ENCODE peak calls at places on chromosomes 6 and 20, in nine cellular contexts. T, N, U, V, L, P, M, K and A are unnamed samples.

GRCh38 chr6:150236114-150236513 is 93.3 kb downstream of the PPP1R14C start:
- DNase-seq in T (no peak), N (no peak), U (no peak), V (no peak), L (no peak), P (no peak), M (no peak), K (no peak), A (no peak)

GRCh38 chr6:36329798-36330291 is 6.8 kb downstream of the BNIP5 start:
- DNase-seq in T (no peak), N (no peak), U (no peak), V (no peak), L (no peak), P (no peak), M (no peak), K (no peak), A (no peak)

GRCh38 chr20:44017905-44018683 is 103.4 kb downstream of the TOX2 start:
- DNase-seq in T (no peak), N (no peak), U (peak; percentile 80), V (no peak), L (no peak), P (no peak), M (peak; percentile 61), K (no peak), A (peak; percentile 99)

GRCh38 chr6:87102296-87102695 is 7.4 kb upstream of the CGA start:
- DNase-seq in T (no peak), N (no peak), U (no peak), V (no peak), L (no peak), P (no peak), M (no peak), K (no peak), A (no peak)

GRCh38 chr6:127367023-127367375 is 23.6 kb upstream of the ECHDC1 start:
- DNase-seq in T (no peak), N (no peak), U (no peak), V (no peak), L (no peak), P (no peak), M (no peak), K (no peak), A (no peak)

GRCh38 chr6:62803094-62803493 is 408.2 kb upstream of the FKBP1C start:
- DNase-seq in T (no peak), N (no peak), U (no peak), V (no peak), L (no peak), P (no peak), M (no peak), K (no peak), A (no peak)

GRCh38 chr6:144477396-144477795 is 192.3 kb downstream of the UTRN start:
- DNase-seq in T (no peak), N (no peak), U (no peak), V (no peak), L (no peak), P (no peak), M (no peak), K (peak; percentile 62), A (no peak)

GRCh38 chr6:13229205-13230085 is 98.9 kb downstream of the TBC1D7 start:
- DNase-seq in T (no peak), N (no peak), U (no peak), V (no peak), L (peak; percentile 14), P (no peak), M (no peak), K (peak; percentile 5), A (no peak)

GRCh38 chr6:78850621-78851020 is 16.7 kb upstream of the IRAK1BP1 start:
- DNase-seq in T (no peak), N (no peak), U (no peak), V (no peak), L (no peak), P (no peak), M (no peak), K (no peak), A (no peak)